ENCODE peak calls at places on chromosomes 13 and 19, in five cellular contexts. G is occipital lobe, C is endothelial cell, H is LHCN-M2, S is amniotic epithelial cell. T is an unnamed sample.

GRCh38 chr13:47413112-47413511 is 516.3 kb upstream of the HTR2A start:
- DNase-seq in G (no peak), C (no peak), H (peak; percentile 28), S (no peak), T (no peak)

GRCh38 chr19:15154002-15154612 is 46.7 kb downstream of the NOTCH3 start:
- DNase-seq in G (no peak), C (peak; percentile 51), H (peak; percentile 60), S (peak; percentile 43), T (peak; percentile 58)

GRCh38 chr19:8366961-8367326 is 3.0 kb downstream of the ANGPTL4 start:
- DNase-seq in G (no peak), C (no peak), H (peak; percentile 43), S (peak; percentile 57), T (no peak)

GRCh38 chr13:39297664-39298171 is 259.5 kb downstream of the NHLRC3 start:
- DNase-seq in G (no peak), C (no peak), H (no peak), S (no peak), T (no peak)

GRCh38 chr13:77919351-77920294 is 992 bp upstream of the EDNRB start:
- DNase-seq in G (no peak), C (peak; percentile 43), H (peak; percentile 39), S (peak; percentile 3), T (no peak)

GRCh38 chr19:48750351-48750750 is 2.1 kb downstream of the FUT1 start:
- DNase-seq in G (no peak), C (no peak), H (no peak), S (no peak), T (no peak)

GRCh38 chr19:17091758-17092333 is 16.3 kb downstream of the MYO9B start:
- DNase-seq in G (no peak), C (no peak), H (no peak), S (no peak), T (no peak)

GRCh38 chr19:12840091-12841079 is 2.1 kb downstream of the MAST1 start:
- DNase-seq in G (peak; percentile 67), C (peak; percentile 83), H (peak; percentile 61), S (peak; percentile 64), T (peak; percentile 85)

GRCh38 chr13:106376411-106377112 is 158.9 kb downstream of the EFNB2 start:
- DNase-seq in G (peak; percentile 29), C (no peak), H (peak; percentile 81), S (peak; percentile 92), T (peak; percentile 24)

T was measured in Caco-2.